ENCODE peak calls at places on chromosome X, in four cellular contexts. One of them, this sample, is unnamed.

GRCh38 chrX:95427389-95427788 is 1257.3 kb upstream of the DIAPH2 start:
- DNase-seq in occipital lobe: no peak
- DNase-seq in Right ventricle myocardium superior: no peak
- DNase-seq in HFFc6: no peak
- DNase-seq in this sample: no peak

GRCh38 chrX:50707376-50707775 is 106.6 kb downstream of the SHROOM4 start:
- DNase-seq in occipital lobe: no peak
- DNase-seq in Right ventricle myocardium superior: no peak
- DNase-seq in HFFc6: no peak
- DNase-seq in this sample: no peak

GRCh38 chrX:128698528-128698927 is 646.3 kb upstream of the ACTRT1 start:
- DNase-seq in occipital lobe: no peak
- DNase-seq in Right ventricle myocardium superior: no peak
- DNase-seq in HFFc6: no peak
- DNase-seq in this sample: peak

GRCh38 chrX:150119323-150119722 is 181.0 kb upstream of the EOLA2 start:
- DNase-seq in occipital lobe: no peak
- DNase-seq in Right ventricle myocardium superior: no peak
- DNase-seq in HFFc6: no peak
- DNase-seq in this sample: no peak

GRCh38 chrX:124646403-124646802 is 300.0 kb downstream of the SH2D1A start:
- DNase-seq in occipital lobe: no peak
- DNase-seq in Right ventricle myocardium superior: no peak
- DNase-seq in HFFc6: no peak
- DNase-seq in this sample: no peak

GRCh38 chrX:139930923-139931645 is 1.8 kb downstream of the ATP11C start:
- DNase-seq in occipital lobe: no peak
- DNase-seq in Right ventricle myocardium superior: peak
- DNase-seq in HFFc6: no peak
- DNase-seq in this sample: peak

GRCh38 chrX:31604629-31605221 is 532.9 kb upstream of the FTHL17 start:
- DNase-seq in occipital lobe: no peak
- DNase-seq in Right ventricle myocardium superior: no peak
- DNase-seq in HFFc6: no peak
- DNase-seq in this sample: no peak

GRCh38 chrX:72304877-72305276 is 837 bp downstream of the CITED1 start:
- DNase-seq in occipital lobe: no peak
- DNase-seq in Right ventricle myocardium superior: no peak
- DNase-seq in HFFc6: no peak
- DNase-seq in this sample: no peak

GRCh38 chrX:14409341-14409740 is 120.0 kb upstream of the GLRA2 start:
- DNase-seq in occipital lobe: no peak
- DNase-seq in Right ventricle myocardium superior: no peak
- DNase-seq in HFFc6: peak
- DNase-seq in this sample: no peak

GRCh38 chrX:119121341-119121740 is 6.3 kb downstream of the KIAA1210 start:
- DNase-seq in occipital lobe: no peak
- DNase-seq in Right ventricle myocardium superior: no peak
- DNase-seq in HFFc6: peak
- DNase-seq in this sample: no peak

GRCh38 chrX:69504626-69505612 is 793 bp downstream of the NALF2 start:
- DNase-seq in occipital lobe: no peak
- DNase-seq in Right ventricle myocardium superior: no peak
- DNase-seq in HFFc6: no peak
- DNase-seq in this sample: no peak

GRCh38 chrX:40646489-40647306 is 663 bp downstream of the CXorf38 start:
- DNase-seq in occipital lobe: no peak
- DNase-seq in Right ventricle myocardium superior: peak
- DNase-seq in HFFc6: peak
- DNase-seq in this sample: peak

GRCh38 chrX:109840585-109840984 is 107.5 kb upstream of the ACSL4 start:
- DNase-seq in occipital lobe: peak
- DNase-seq in Right ventricle myocardium superior: no peak
- DNase-seq in HFFc6: peak
- DNase-seq in this sample: peak